ENCODE peak calls at places on chromosome 14, in five cellular contexts. L is K562, F is HCT116, I is HepG2, Q is SK-N-SH. G is an unnamed sample.

GRCh38 chr14:73741386-73741875 is 27.2 kb upstream of the PNMA1 start:
- DNase-seq in Q (peak), L (peak), F (no peak), I (peak), G (no peak)

GRCh38 chr14:77157716-77158115 is 16.1 kb upstream of the ZDHHC22 start:
- DNase-seq in Q (no peak), L (no peak), I (no peak), F (no peak), G (no peak)

GRCh38 chr14:73887116-73887490 is 444 bp downstream of the ZNF410 start:
- DNase-seq in L (no peak), Q (no peak), I (peak), F (no peak), G (no peak)

GRCh38 chr14:105484069-105484996 is 2.4 kb upstream of the CRIP1 start:
- DNase-seq in Q (no peak), F (no peak), L (no peak), I (no peak), G (no peak)

GRCh38 chr14:93965287-93965821 is 11.0 kb downstream of the ASB2 start:
- DNase-seq in L (no peak), Q (no peak), F (no peak), I (peak), G (no peak)

GRCh38 chr14:105150026-105150367 is 18.6 kb downstream of the JAG2 start:
- DNase-seq in L (no peak), I (no peak), Q (no peak), F (no peak), G (no peak)

GRCh38 chr14:105891221-105891602 is 364.8 kb downstream of the TMEM121 start:
- DNase-seq in L (peak), I (no peak), F (no peak), Q (no peak), G (no peak)

GRCh38 chr14:68856572-68856971 is 63.7 kb upstream of the ZFP36L1 start:
- DNase-seq in I (no peak), Q (no peak), F (no peak), L (no peak), G (no peak)

GRCh38 chr14:40682131-40682913 is 924.4 kb upstream of the LRFN5 start:
- DNase-seq in L (no peak), Q (no peak), I (no peak), F (no peak), G (peak)

GRCh38 chr14:73058923-73059311 is 583 bp downstream of the RBM25 start:
- DNase-seq in Q (peak), I (peak), F (no peak), L (no peak), G (peak)

GRCh38 chr14:58638231-58639205 is 756 bp downstream of the DACT1 start:
- DNase-seq in F (no peak), I (no peak), Q (peak), L (no peak), G (no peak)

GRCh38 chr14:35742448-35742847 is 66.6 kb downstream of the RALGAPA1 start:
- DNase-seq in L (no peak), I (no peak), Q (no peak), F (no peak), G (no peak)

GRCh38 chr14:38828183-38828877 is 274.7 kb downstream of the SEC23A start:
- DNase-seq in I (no peak), Q (no peak), L (no peak), F (no peak), G (no peak)

GRCh38 chr14:81033841-81034240 is 78.4 kb downstream of the TSHR start:
- DNase-seq in L (no peak), F (no peak), Q (no peak), I (no peak), G (no peak)

GRCh38 chr14:90281261-90281660 is 24.9 kb downstream of the PSMC1 start:
- DNase-seq in F (no peak), I (no peak), Q (no peak), L (no peak), G (no peak)

GRCh38 chr14:67514203-67514607 is 18.9 kb upstream of the PLEKHH1 start:
- DNase-seq in Q (peak), I (no peak), L (no peak), F (no peak), G (peak)

GRCh38 chr14:97456958-97457357 is 659.8 kb downstream of the VRK1 start:
- DNase-seq in L (no peak), I (no peak), Q (no peak), F (no peak), G (no peak)

GRCh38 chr14:103846569-103847438 is 571 bp downstream of the PPP1R13B start:
- DNase-seq in L (peak), I (no peak), Q (peak), F (no peak), G (peak)

GRCh38 chr14:88322505-88323085 is 474 bp downstream of the KCNK10 start:
- DNase-seq in I (no peak), L (no peak), Q (peak), F (no peak), G (no peak)

GRCh38 chr14:23302290-23303225 is at the start of gene PPP1R3E:
- DNase-seq in F (no peak), L (peak), I (peak), Q (peak), G (peak)

GRCh38 chr14:61003571-61003970 is 22.5 kb downstream of the SLC38A6 start:
- DNase-seq in L (no peak), Q (no peak), I (no peak), F (no peak), G (no peak)

GRCh38 chr14:105711841-105712460 is 185.6 kb downstream of the TMEM121 start:
- DNase-seq in L (no peak), Q (peak), I (no peak), F (no peak), G (no peak)

GRCh38 chr14:93731753-93732152 is 56.5 kb downstream of the PRIMA1 start:
- DNase-seq in Q (no peak), F (no peak), I (no peak), L (no peak), G (no peak)

GRCh38 chr14:64234877-64235651 is 59.1 kb downstream of the ESR2 start:
- DNase-seq in I (no peak), F (no peak), L (no peak), Q (peak), G (peak)

GRCh38 chr14:73784065-73784987 is 67.3 kb upstream of the PTGR2 start:
- DNase-seq in I (no peak), L (no peak), Q (no peak), F (no peak), G (no peak)

GRCh38 chr14:93285048-93285447 is 47.8 kb downstream of the BTBD7 start:
- DNase-seq in Q (peak), L (no peak), I (no peak), F (no peak), G (no peak)

GRCh38 chr14:68619805-68620574 is 172.9 kb downstream of the ZFP36L1 start:
- DNase-seq in L (peak), I (peak), Q (no peak), F (peak), G (no peak)

GRCh38 chr14:39251547-39251946 is 17.8 kb downstream of the MIA2 start:
- DNase-seq in L (no peak), F (no peak), Q (no peak), I (peak), G (no peak)

GRCh38 chr14:87108726-87109125 is 884.3 kb downstream of the GALC start:
- DNase-seq in Q (no peak), F (no peak), I (no peak), L (no peak), G (no peak)

GRCh38 chr14:86912689-86913088 is 1080.3 kb downstream of the GALC start:
- DNase-seq in L (no peak), F (no peak), Q (no peak), I (no peak), G (no peak)

GRCh38 chr14:80456200-80456599 is 244.9 kb upstream of the DIO2 start:
- DNase-seq in I (no peak), L (no peak), Q (no peak), F (no peak), G (no peak)

GRCh38 chr14:59200214-59200613 is 11.7 kb downstream of the DAAM1 start:
- DNase-seq in I (no peak), L (peak), F (no peak), Q (no peak), G (no peak)

GRCh38 chr14:27366596-27366995 is 768.8 kb upstream of the NOVA1 start:
- DNase-seq in Q (no peak), L (no peak), F (no peak), I (no peak), G (no peak)

GRCh38 chr14:68569970-68570409 is 222.9 kb downstream of the ZFP36L1 start:
- DNase-seq in I (peak), F (no peak), Q (no peak), L (no peak), G (peak)

DNA sequence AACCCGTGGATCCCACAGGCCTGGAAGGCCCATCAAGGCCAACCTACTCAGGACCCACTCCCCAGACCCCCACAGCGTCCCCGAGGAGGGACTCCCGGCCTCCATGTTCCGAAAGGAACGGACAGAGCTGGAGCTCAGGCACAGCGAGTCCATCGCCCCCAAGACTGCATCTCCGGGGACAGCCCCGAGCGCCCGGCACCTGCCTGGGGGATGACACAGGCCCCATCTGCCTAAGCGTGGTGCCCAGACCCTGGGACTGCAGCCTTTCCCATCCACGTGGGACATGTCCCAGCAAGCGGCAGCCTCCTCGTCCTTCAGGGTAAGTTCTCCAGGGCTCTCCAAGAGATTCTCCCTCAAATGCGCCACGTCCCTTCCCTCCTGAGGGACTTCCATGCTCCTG is 12.1 kb upstream of the DIO3 start:
- DNase-seq in F (no peak), L (no peak), Q (no peak), I (no peak), G (no peak)
- TF ChIP-seq JUND in F (no peak), L (no peak), Q (no peak), I (no peak), G (no peak)

GRCh38 chr14:99597911-99598600 is 6.0 kb downstream of the CCDC85C start:
- DNase-seq in Q (no peak), L (no peak), I (no peak), F (no peak), G (no peak)
- TF ChIP-seq JUND in Q (no peak), L (no peak), I (no peak), F (no peak), G (no peak)

DNA sequence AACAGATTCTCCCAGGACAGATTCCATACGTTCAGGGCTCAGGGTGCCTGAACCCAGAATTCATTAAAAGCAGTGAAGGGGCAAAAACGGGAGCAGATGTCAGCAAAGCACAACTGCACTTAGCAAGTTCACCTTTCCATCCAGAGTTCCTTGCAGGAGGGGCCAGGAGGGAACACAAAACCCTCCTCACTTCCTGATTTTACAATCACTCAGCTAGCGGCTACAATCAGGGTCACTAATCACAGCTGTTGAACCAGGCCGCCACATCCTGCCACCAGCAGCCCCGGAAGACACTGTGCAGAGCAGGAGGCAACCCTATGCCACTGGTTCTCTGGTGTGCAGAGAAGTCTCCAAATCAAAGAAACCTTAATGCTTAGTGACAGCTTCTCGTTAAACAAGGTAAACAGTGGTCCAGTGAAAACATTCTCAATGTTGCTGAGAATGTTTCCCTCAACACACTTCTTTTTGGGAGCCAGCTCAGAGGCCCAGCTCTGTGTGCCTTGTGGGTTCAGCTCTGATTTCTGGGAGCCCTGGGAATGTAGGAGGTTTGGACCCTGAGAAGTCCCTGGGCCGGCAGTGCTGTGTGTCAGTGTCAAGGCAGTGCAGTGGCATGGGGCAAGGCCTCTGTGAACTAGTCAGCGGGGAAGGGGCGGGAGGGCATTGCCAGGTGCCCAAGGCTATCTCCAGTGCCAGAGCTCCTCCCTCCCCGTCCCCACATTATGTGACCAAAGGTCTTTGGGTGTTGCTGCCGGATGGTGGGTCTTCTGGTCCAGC is 54.5 kb downstream of the VCPKMT start:
- DNase-seq in F (no peak), I (peak), L (no peak), Q (peak), G (no peak)
- TF ChIP-seq JUND in F (no peak), I (no peak), L (peak), Q (peak), G (no peak)

GRCh38 chr14:45066667-45067066 is 17.2 kb upstream of the PRPF39 start:
- DNase-seq in F (no peak), I (no peak), L (no peak), Q (no peak), G (no peak)

GRCh38 chr14:45065951-45066350 is 18.0 kb upstream of the PRPF39 start:
- DNase-seq in I (no peak), F (no peak), Q (no peak), L (no peak), G (no peak)

GRCh38 chr14:45070215-45070614 is 13.7 kb upstream of the PRPF39 start:
- DNase-seq in Q (no peak), I (no peak), F (no peak), L (no peak), G (no peak)

GRCh38 chr14:45068396-45068795 is 15.5 kb upstream of the PRPF39 start:
- DNase-seq in Q (no peak), F (no peak), L (no peak), I (no peak), G (peak)

DNA sequence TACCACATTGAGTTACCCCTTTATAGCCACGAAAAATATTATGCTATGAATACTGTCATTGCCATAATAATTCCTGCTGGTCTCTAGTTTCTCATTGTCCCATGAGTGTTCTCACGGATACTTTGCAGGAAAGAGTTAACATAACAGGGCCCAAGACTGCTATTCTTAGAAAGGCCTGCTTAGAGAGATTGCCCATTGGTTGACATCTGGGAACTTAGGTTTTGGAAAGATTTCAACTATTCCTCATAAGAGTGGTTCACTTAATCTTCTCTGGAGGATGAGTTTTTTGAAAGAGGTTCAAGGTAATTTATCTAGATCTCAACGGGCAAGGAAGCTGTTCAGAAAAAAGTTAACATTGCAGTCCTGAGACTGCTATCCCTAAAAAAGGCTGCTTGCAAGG is 18.4 kb upstream of the PRPF39 start:
- DNase-seq in L (no peak), I (no peak), Q (no peak), F (no peak), G (no peak)
- TF ChIP-seq JUND in L (no peak), I (no peak), Q (no peak), F (no peak), G (no peak)

GRCh38 chr14:85634205-85634604 is 104.3 kb downstream of the FLRT2 start:
- DNase-seq in F (no peak), L (no peak), Q (no peak), I (no peak), G (no peak)
- TF ChIP-seq JUND in F (no peak), L (no peak), Q (no peak), I (no peak), G (no peak)

GRCh38 chr14:53047302-53047701 is 96.5 kb upstream of the FERMT2 start:
- DNase-seq in L (no peak), I (no peak), Q (no peak), F (no peak), G (peak)

GRCh38 chr14:53042480-53042879 is 91.6 kb upstream of the FERMT2 start:
- DNase-seq in I (no peak), L (no peak), Q (no peak), F (no peak), G (no peak)

GRCh38 chr14:53041067-53041466 is 90.2 kb upstream of the FERMT2 start:
- DNase-seq in Q (no peak), I (no peak), L (no peak), F (no peak), G (no peak)

GRCh38 chr14:53044486-53044885 is 93.6 kb upstream of the FERMT2 start:
- DNase-seq in F (no peak), L (no peak), Q (no peak), I (no peak), G (no peak)

DNA sequence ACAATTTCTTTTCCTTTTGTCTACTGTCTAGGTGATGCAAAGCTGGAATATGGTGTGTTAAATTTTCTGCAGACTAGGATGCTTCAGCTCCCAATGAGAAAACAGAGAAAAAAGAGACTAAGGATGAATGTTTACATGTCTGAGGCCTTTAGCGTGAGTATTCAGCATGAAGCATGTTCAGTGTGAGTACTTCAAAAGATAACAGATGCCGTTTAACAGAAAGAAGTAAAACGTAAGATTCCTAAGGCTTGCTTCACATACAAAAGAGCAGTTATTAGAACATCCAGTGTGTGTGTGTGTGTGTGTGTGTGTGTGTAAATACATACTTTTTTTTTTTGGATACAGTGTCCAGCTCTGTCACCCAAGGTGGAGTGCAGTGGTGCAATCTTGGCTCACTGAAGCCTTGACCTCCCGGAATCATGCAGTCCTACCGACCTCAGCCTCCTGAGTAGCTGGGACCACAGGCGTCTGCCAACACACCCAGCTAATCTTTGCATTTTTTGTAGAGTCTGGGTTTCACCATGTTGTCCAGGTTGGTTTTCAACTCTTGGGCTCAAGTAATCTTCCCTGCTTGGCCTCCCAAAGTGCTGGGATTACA is 92.4 kb upstream of the FERMT2 start:
- DNase-seq in F (no peak), L (no peak), Q (no peak), I (no peak), G (no peak)
- TF ChIP-seq JUND in F (no peak), L (no peak), Q (no peak), I (no peak), G (no peak)

DNA sequence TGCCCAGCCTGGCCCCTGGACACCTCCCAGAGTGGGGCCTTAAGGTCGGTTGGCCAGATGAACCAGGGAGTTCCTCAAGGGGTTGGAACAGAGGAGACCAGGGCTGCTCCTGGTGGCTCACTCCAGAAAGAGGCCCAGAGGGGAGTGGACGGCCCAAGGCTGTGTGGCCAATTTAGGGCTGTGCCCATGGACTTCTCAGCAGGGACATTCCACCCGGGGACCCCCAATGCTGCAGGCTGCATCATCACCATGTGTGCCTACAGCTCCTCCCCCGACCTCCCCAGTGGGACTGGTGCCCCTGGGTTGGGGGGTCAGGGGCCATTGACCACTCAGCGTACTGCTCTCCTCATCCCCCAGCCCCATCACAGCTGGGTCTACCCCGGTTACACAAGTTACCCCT is 17.6 kb upstream of the CYP46A1 start:
- DNase-seq in I (no peak), L (no peak), Q (no peak), F (no peak), G (no peak)
- TF ChIP-seq JUND in I (no peak), L (no peak), Q (no peak), F (no peak), G (no peak)

GRCh38 chr14:51455041-51455835 is 196.5 kb upstream of the FRMD6 start:
- DNase-seq in Q (no peak), L (no peak), F (no peak), I (no peak), G (no peak)
- TF ChIP-seq JUND in Q (peak), L (no peak), F (no peak), I (no peak), G (no peak)

GRCh38 chr14:91755560-91755959 is 23.7 kb upstream of the CATSPERB start:
- DNase-seq in L (no peak), F (peak), Q (no peak), I (peak), G (peak)
- TF ChIP-seq JUND in L (no peak), F (peak), Q (no peak), I (no peak), G (no peak)

GRCh38 chr14:76153919-76154318 is 2.2 kb downstream of the GPATCH2L start:
- DNase-seq in I (no peak), L (no peak), F (no peak), Q (no peak), G (no peak)
- TF ChIP-seq JUND in I (no peak), L (no peak), F (no peak), Q (no peak), G (no peak)